ENCODE peak calls at places on chromosomes 13 and 19, in seven cellular contexts. One of them, this sample, is unnamed.
A peak's percentile ranks its signal among the peaks of the same experiment; 100 is the strongest.

GRCh38 chr13:37602743-37603381 is 4.3 kb upstream of the POSTN start:
- DNase-seq in aorta: no peak
- DNase-seq in cardiac muscle cell: peak; percentile 16
- DNase-seq in stomach: no peak
- DNase-seq in psoas muscle: no peak
- DNase-seq in MM.1S: no peak
- DNase-seq in iPS DF 6.9: no peak
- DNase-seq in this sample: no peak

GRCh38 chr19:23286477-23286876 is 36.3 kb upstream of the ZNF724 start:
- DNase-seq in aorta: no peak
- DNase-seq in iPS DF 6.9: peak; percentile 50
- DNase-seq in stomach: no peak
- DNase-seq in cardiac muscle cell: no peak
- DNase-seq in MM.1S: no peak
- DNase-seq in psoas muscle: no peak
- DNase-seq in this sample: no peak

GRCh38 chr13:99811067-99811715 is 160.4 kb downstream of the ZIC5 start:
- DNase-seq in MM.1S: no peak
- DNase-seq in iPS DF 6.9: no peak
- DNase-seq in aorta: no peak
- DNase-seq in cardiac muscle cell: no peak
- DNase-seq in stomach: no peak
- DNase-seq in psoas muscle: no peak
- DNase-seq in this sample: no peak

GRCh38 chr13:42633495-42633894 is 59.5 kb downstream of the TNFSF11 start:
- DNase-seq in aorta: no peak
- DNase-seq in iPS DF 6.9: no peak
- DNase-seq in MM.1S: no peak
- DNase-seq in psoas muscle: no peak
- DNase-seq in cardiac muscle cell: no peak
- DNase-seq in stomach: no peak
- DNase-seq in this sample: no peak

GRCh38 chr19:9721861-9722260 is 46.7 kb downstream of the ZNF846 start:
- DNase-seq in stomach: no peak
- DNase-seq in MM.1S: no peak
- DNase-seq in cardiac muscle cell: no peak
- DNase-seq in psoas muscle: no peak
- DNase-seq in iPS DF 6.9: no peak
- DNase-seq in aorta: no peak
- DNase-seq in this sample: no peak

GRCh38 chr19:16714702-16715294 is 4.8 kb upstream of the NWD1 start:
- DNase-seq in cardiac muscle cell: peak; percentile 37
- DNase-seq in psoas muscle: peak; percentile 34
- DNase-seq in MM.1S: no peak
- DNase-seq in stomach: peak; percentile 64
- DNase-seq in aorta: peak; percentile 86
- DNase-seq in iPS DF 6.9: peak; percentile 37
- DNase-seq in this sample: peak; percentile 67

GRCh38 chr19:53907193-53907581 is 1.9 kb upstream of the CACNG7 start:
- DNase-seq in psoas muscle: no peak
- DNase-seq in iPS DF 6.9: no peak
- DNase-seq in stomach: no peak
- DNase-seq in MM.1S: no peak
- DNase-seq in cardiac muscle cell: no peak
- DNase-seq in aorta: no peak
- DNase-seq in this sample: no peak

GRCh38 chr13:33090755-33091454 is 74.7 kb downstream of the KL start:
- DNase-seq in psoas muscle: no peak
- DNase-seq in stomach: no peak
- DNase-seq in iPS DF 6.9: no peak
- DNase-seq in MM.1S: no peak
- DNase-seq in aorta: no peak
- DNase-seq in cardiac muscle cell: no peak
- DNase-seq in this sample: no peak

GRCh38 chr13:52849727-52850395 is 1.4 kb upstream of the PCDH8 start:
- DNase-seq in aorta: no peak
- DNase-seq in stomach: no peak
- DNase-seq in cardiac muscle cell: no peak
- DNase-seq in iPS DF 6.9: no peak
- DNase-seq in MM.1S: no peak
- DNase-seq in psoas muscle: no peak
- DNase-seq in this sample: no peak

GRCh38 chr13:113044431-113045114 is 61.0 kb upstream of the F7 start:
- DNase-seq in cardiac muscle cell: no peak
- DNase-seq in MM.1S: no peak
- DNase-seq in iPS DF 6.9: no peak
- DNase-seq in aorta: no peak
- DNase-seq in stomach: no peak
- DNase-seq in psoas muscle: no peak
- DNase-seq in this sample: no peak

GRCh38 chr19:55640577-55641375 is at the start of gene ZNF580:
- DNase-seq in iPS DF 6.9: no peak
- DNase-seq in aorta: peak; percentile 90
- DNase-seq in cardiac muscle cell: peak; percentile 73
- DNase-seq in psoas muscle: peak; percentile 76
- DNase-seq in stomach: peak; percentile 63
- DNase-seq in MM.1S: peak; percentile 47
- DNase-seq in this sample: peak; percentile 73

GRCh38 chr13:40993119-40993518 is 26.0 kb downstream of the ELF1 start:
- DNase-seq in iPS DF 6.9: no peak
- DNase-seq in stomach: no peak
- DNase-seq in psoas muscle: no peak
- DNase-seq in aorta: no peak
- DNase-seq in cardiac muscle cell: no peak
- DNase-seq in MM.1S: peak; percentile 23
- DNase-seq in this sample: no peak

DNA sequence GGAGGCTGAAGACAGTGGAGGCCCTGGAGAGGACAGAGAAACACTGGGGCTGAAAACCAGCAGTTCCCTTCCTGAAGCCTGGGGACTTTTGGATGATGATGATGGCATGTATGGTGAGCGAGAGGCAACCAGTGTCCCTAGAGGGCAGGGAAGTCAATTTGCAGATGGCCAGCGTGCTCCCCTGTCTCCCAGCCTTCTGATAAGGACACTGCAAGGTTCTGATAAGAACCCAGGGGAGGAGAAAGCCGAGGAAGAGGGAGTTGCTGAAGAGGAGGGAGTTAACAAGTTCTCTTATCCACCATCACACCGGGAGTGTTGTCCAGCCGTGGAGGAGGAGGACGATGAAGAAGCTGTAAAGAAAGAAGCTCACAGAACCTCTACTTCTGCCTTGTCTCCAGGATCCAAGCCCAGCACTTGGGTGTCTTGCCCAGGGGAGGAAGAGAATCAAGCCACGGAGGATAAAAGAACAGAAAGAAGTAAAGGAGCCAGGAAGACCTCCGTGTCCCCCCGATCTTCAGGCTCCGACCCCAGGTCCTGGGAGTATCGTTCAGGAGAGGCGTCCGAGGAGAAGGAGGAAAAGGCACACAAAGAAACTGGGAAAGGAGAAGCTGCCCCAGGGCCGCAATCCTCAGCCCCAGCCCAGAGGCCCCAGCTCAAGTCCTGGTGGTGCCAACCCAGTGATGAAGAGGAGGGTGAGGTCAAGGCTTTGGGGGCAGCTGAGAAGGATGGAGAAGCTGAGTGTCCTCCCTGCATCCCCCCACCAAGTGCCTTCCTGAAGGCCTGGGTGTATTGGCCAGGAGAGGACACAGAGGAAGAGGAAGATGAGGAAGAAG is 1.5 kb downstream of the PPP1R15A start:
- DNase-seq in aorta: no peak
- DNase-seq in stomach: no peak
- DNase-seq in psoas muscle: no peak
- DNase-seq in cardiac muscle cell: no peak
- DNase-seq in iPS DF 6.9: no peak
- DNase-seq in MM.1S: no peak
- DNase-seq in this sample: no peak
- H3K4me1 ChIP-seq in aorta: no peaks in the 10 kb centered on the region
- H3K4me1 ChIP-seq in stomach: peaks cover 65% of the 10 kb centered on the region
- H3K4me1 ChIP-seq in psoas muscle: peaks cover 46% of the 10 kb centered on the region
- H3K4me1 ChIP-seq in cardiac muscle cell: peaks cover 41% of the 10 kb centered on the region
- H3K4me1 ChIP-seq in iPS DF 6.9: peaks cover 2% of the 10 kb centered on the region
- H3K4me1 ChIP-seq in MM.1S: peaks cover 18% of the 10 kb centered on the region
- H3K4me1 ChIP-seq in this sample: peaks cover 65% of the 10 kb centered on the region

GRCh38 chr19:4976412-4977298 is 7.7 kb downstream of the KDM4B start:
- DNase-seq in iPS DF 6.9: no peak
- DNase-seq in aorta: peak; percentile 88
- DNase-seq in cardiac muscle cell: no peak
- DNase-seq in psoas muscle: peak; percentile 83
- DNase-seq in stomach: peak; percentile 53
- DNase-seq in MM.1S: no peak
- DNase-seq in this sample: peak; percentile 88
- H3K4me1 ChIP-seq in iPS DF 6.9: peaks cover under 1% of the 10 kb centered on the region
- H3K4me1 ChIP-seq in aorta: no peaks in the 10 kb centered on the region
- H3K4me1 ChIP-seq in cardiac muscle cell: peaks cover 23% of the 10 kb centered on the region
- H3K4me1 ChIP-seq in psoas muscle: peaks cover 81% of the 10 kb centered on the region
- H3K4me1 ChIP-seq in stomach: peaks cover 93% of the 10 kb centered on the region
- H3K4me1 ChIP-seq in MM.1S: no peaks in the 10 kb centered on the region
- H3K4me1 ChIP-seq in this sample: peaks cover 77% of the 10 kb centered on the region

GRCh38 chr13:22235285-22235949 is 564.5 kb downstream of the FGF9 start:
- DNase-seq in cardiac muscle cell: peak; percentile 21
- DNase-seq in psoas muscle: no peak
- DNase-seq in iPS DF 6.9: peak; percentile 11
- DNase-seq in stomach: no peak
- DNase-seq in aorta: no peak
- DNase-seq in MM.1S: no peak
- DNase-seq in this sample: no peak

GRCh38 chr13:22235950-22236290 is 565.0 kb downstream of the FGF9 start:
- DNase-seq in MM.1S: no peak
- DNase-seq in stomach: no peak
- DNase-seq in iPS DF 6.9: peak; percentile 7
- DNase-seq in cardiac muscle cell: no peak
- DNase-seq in psoas muscle: no peak
- DNase-seq in aorta: no peak
- DNase-seq in this sample: no peak

GRCh38 chr13:22229916-22230315 is 559.0 kb downstream of the FGF9 start:
- DNase-seq in aorta: no peak
- DNase-seq in cardiac muscle cell: no peak
- DNase-seq in MM.1S: no peak
- DNase-seq in iPS DF 6.9: no peak
- DNase-seq in psoas muscle: no peak
- DNase-seq in stomach: no peak
- DNase-seq in this sample: no peak

GRCh38 chr13:22227895-22228294 is 557.0 kb downstream of the FGF9 start:
- DNase-seq in psoas muscle: no peak
- DNase-seq in stomach: no peak
- DNase-seq in iPS DF 6.9: no peak
- DNase-seq in cardiac muscle cell: no peak
- DNase-seq in aorta: no peak
- DNase-seq in MM.1S: no peak
- DNase-seq in this sample: no peak

DNA sequence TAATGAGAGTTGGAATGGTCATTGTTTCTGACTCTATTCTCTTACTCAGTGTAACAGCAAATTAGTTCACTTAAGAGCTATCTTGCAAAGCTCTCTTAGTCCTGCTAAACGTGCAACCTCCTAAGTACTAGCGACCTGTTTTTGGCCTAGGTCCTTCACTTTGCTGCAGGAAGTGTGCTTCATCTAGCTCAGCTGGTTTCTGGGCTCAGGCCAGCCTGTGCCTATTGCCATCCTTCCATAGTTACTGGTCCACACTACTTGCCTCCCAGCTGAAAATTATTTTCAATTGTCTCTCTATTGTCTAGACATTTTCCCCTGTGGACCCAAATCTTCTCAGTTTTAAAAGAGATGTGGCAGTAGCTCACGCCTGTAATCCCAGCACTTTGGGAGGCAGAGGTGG is 561.3 kb downstream of the FGF9 start:
- DNase-seq in MM.1S: no peak
- DNase-seq in aorta: no peak
- DNase-seq in cardiac muscle cell: no peak
- DNase-seq in stomach: no peak
- DNase-seq in iPS DF 6.9: no peak
- DNase-seq in psoas muscle: no peak
- DNase-seq in this sample: no peak
- H3K4me1 ChIP-seq in MM.1S: no peaks in the 10 kb centered on the region
- H3K4me1 ChIP-seq in aorta: no peaks in the 10 kb centered on the region
- H3K4me1 ChIP-seq in cardiac muscle cell: peaks cover 7% of the 10 kb centered on the region
- H3K4me1 ChIP-seq in stomach: no peaks in the 10 kb centered on the region
- H3K4me1 ChIP-seq in iPS DF 6.9: peaks cover 6% of the 10 kb centered on the region
- H3K4me1 ChIP-seq in psoas muscle: no peaks in the 10 kb centered on the region
- H3K4me1 ChIP-seq in this sample: no peaks in the 10 kb centered on the region

GRCh38 chr19:40278361-40279045 is 6.6 kb downstream of the AKT2 start:
- DNase-seq in psoas muscle: no peak
- DNase-seq in aorta: peak; percentile 44
- DNase-seq in iPS DF 6.9: no peak
- DNase-seq in MM.1S: no peak
- DNase-seq in stomach: no peak
- DNase-seq in cardiac muscle cell: no peak
- DNase-seq in this sample: peak; percentile 34

GRCh38 chr19:40281381-40282208 is 3.5 kb downstream of the AKT2 start:
- DNase-seq in MM.1S: no peak
- DNase-seq in aorta: peak; percentile 51
- DNase-seq in iPS DF 6.9: no peak
- DNase-seq in cardiac muscle cell: no peak
- DNase-seq in psoas muscle: no peak
- DNase-seq in stomach: no peak
- DNase-seq in this sample: peak; percentile 18

GRCh38 chr19:40279120-40279551 is 6.0 kb downstream of the AKT2 start:
- DNase-seq in iPS DF 6.9: no peak
- DNase-seq in stomach: no peak
- DNase-seq in MM.1S: no peak
- DNase-seq in cardiac muscle cell: peak; percentile 23
- DNase-seq in psoas muscle: peak; percentile 72
- DNase-seq in aorta: peak; percentile 86
- DNase-seq in this sample: peak; percentile 49

GRCh38 chr19:40280608-40281221 is 4.4 kb downstream of the AKT2 start:
- DNase-seq in iPS DF 6.9: no peak
- DNase-seq in stomach: peak; percentile 70
- DNase-seq in aorta: peak; percentile 63
- DNase-seq in psoas muscle: no peak
- DNase-seq in cardiac muscle cell: no peak
- DNase-seq in MM.1S: no peak
- DNase-seq in this sample: peak; percentile 28

DNA sequence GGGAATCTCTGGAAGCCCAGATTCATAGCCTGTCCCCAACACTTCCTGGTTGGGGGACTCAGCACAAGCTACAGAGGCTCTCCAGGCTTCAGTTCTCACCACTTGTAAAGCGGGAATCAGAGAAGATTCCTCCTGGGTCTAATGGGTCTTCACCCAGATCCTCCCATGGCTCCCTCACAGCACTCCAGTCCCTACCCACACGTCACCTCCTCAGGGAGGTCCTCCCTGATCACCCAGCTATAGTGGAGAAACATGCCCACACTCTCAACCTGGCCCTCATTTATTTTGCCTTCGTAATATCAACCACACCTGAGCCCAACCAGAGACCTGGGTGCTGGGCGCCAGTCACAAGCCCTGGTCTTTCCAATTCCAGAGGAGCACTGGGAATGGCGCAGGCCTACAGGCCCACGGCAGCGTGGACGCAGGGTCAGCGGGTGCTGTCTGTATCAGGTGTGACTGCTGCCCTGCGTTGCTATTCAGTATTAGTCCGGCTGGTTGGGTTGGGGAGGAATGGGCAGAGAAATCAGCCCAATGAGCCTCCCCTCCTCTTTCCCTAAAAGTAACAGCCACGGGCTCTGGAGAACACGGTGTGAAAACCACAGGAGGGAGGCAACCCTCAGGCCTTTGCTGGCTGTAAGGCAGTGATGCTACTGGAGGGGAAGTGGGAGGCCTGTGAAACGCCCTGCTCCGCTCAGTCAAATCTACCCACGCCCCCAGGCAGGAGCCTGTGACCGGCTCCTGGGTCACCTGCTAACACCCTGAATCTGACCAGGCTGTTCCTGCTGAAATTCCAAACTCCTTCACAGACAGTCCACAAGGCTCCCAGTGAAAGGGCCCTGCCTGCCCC is 5.2 kb downstream of the AKT2 start:
- DNase-seq in iPS DF 6.9: no peak
- DNase-seq in psoas muscle: no peak
- DNase-seq in cardiac muscle cell: no peak
- DNase-seq in stomach: no peak
- DNase-seq in aorta: peak; percentile 66
- DNase-seq in MM.1S: no peak
- DNase-seq in this sample: peak; percentile 44
- H3K4me1 ChIP-seq in iPS DF 6.9: peaks cover 5% of the 10 kb centered on the region
- H3K4me1 ChIP-seq in psoas muscle: peaks cover 81% of the 10 kb centered on the region
- H3K4me1 ChIP-seq in cardiac muscle cell: peaks cover 22% of the 10 kb centered on the region
- H3K4me1 ChIP-seq in stomach: peaks cover 92% of the 10 kb centered on the region
- H3K4me1 ChIP-seq in aorta: no peaks in the 10 kb centered on the region
- H3K4me1 ChIP-seq in MM.1S: peaks cover 10% of the 10 kb centered on the region
- H3K4me1 ChIP-seq in this sample: peaks cover 70% of the 10 kb centered on the region

This sample was measured in lower lobe of right lung.